ENCODE peak calls at places on chromosomes 3 and 15, in five cellular contexts. V is psoas muscle, Y is B cell, Z is WTC11, C is Peyer's patch. U is an unnamed sample.

GRCh38 chr3:48187579-48188265 is 495 bp downstream of the CDC25A start:
- DNase-seq in C (peak), Y (no peak), V (no peak), Z (no peak), U (peak)

GRCh38 chr15:39468341-39468740 is 112.5 kb upstream of the THBS1 start:
- DNase-seq in V (peak), Y (no peak), Z (no peak), C (no peak), U (no peak)

GRCh38 chr3:196813903-196814302 is 53.8 kb upstream of the SENP5 start:
- DNase-seq in C (no peak), Y (no peak), Z (no peak), V (no peak), U (no peak)

GRCh38 chr3:134312873-134313838 is 61.1 kb downstream of the AMOTL2 start:
- DNase-seq in V (peak), Z (peak), Y (no peak), C (peak), U (peak)

GRCh38 chr3:144187531-144188230 is 216.1 kb downstream of the DIPK2A start:
- DNase-seq in Y (no peak), V (no peak), Z (no peak), C (no peak), U (no peak)

GRCh38 chr3:169552533-169552932 is 111.0 kb downstream of the MECOM start:
- DNase-seq in Y (no peak), V (no peak), C (no peak), Z (no peak), U (no peak)

GRCh38 chr15:77974098-77974414 is 103.5 kb downstream of the TBC1D2B start:
- DNase-seq in Z (no peak), V (peak), C (no peak), Y (no peak), U (no peak)

GRCh38 chr15:63466378-63467192 is 37.8 kb upstream of the USP3 start:
- DNase-seq in Y (peak), V (no peak), Z (peak), C (no peak), U (peak)

GRCh38 chr3:193590088-193590856 is 2.7 kb upstream of the OPA1 start:
- DNase-seq in Y (no peak), V (no peak), Z (no peak), C (no peak), U (no peak)

GRCh38 chr3:188320757-188321156 is 166.8 kb downstream of the LPP start:
- DNase-seq in Y (no peak), Z (no peak), V (no peak), C (no peak), U (no peak)

GRCh38 chr3:65030014-65030627 is 342.3 kb upstream of the ADAMTS9 start:
- DNase-seq in Y (no peak), C (no peak), Z (no peak), V (no peak), U (no peak)

GRCh38 chr3:133491481-133492059 is 81.9 kb upstream of the CDV3 start:
- DNase-seq in Y (no peak), Z (no peak), C (no peak), V (no peak), U (no peak)

GRCh38 chr15:38652998-38653397 is 88.4 kb upstream of the RASGRP1 start:
- DNase-seq in V (no peak), Y (peak), C (no peak), Z (no peak), U (no peak)

GRCh38 chr15:91982401-91982800 is 128.9 kb downstream of the SLCO3A1 start:
- DNase-seq in Z (no peak), C (no peak), V (no peak), Y (no peak), U (no peak)

GRCh38 chr15:81480645-81481053 is 106.6 kb upstream of the TMC3 start:
- DNase-seq in Y (peak), C (no peak), Z (no peak), V (no peak), U (peak)

GRCh38 chr3:69936266-69936665 is 63.3 kb upstream of the SAMMSON start:
- DNase-seq in Y (no peak), V (no peak), C (no peak), Z (no peak), U (no peak)

GRCh38 chr3:20843037-20843436 is 657.0 kb upstream of the SGO1 start:
- DNase-seq in Y (no peak), V (no peak), C (no peak), Z (no peak), U (no peak)

GRCh38 chr3:49805367-49805782 is 2.3 kb downstream of the INKA1 start:
- DNase-seq in Y (peak), C (no peak), V (peak), Z (no peak), U (peak)

GRCh38 chr3:47949979-47950378 is 66.2 kb downstream of the MAP4 start:
- DNase-seq in Z (no peak), C (no peak), Y (no peak), V (no peak), U (no peak)

GRCh38 chr15:66615175-66615495 is 49.3 kb upstream of the LCTL start:
- DNase-seq in V (no peak), C (no peak), Z (no peak), Y (no peak), U (no peak)

GRCh38 chr3:45679805-45680204 is 9.4 kb upstream of the SACM1L start:
- DNase-seq in Z (no peak), Y (no peak), V (no peak), C (no peak), U (no peak)

GRCh38 chr3:179179979-179180758 is 32.0 kb downstream of the PIK3CA start:
- DNase-seq in C (no peak), V (no peak), Z (no peak), Y (no peak), U (no peak)

GRCh38 chr3:126113733-126114132 is 29.8 kb upstream of the SLC41A3 start:
- DNase-seq in C (peak), Z (peak), Y (no peak), V (no peak), U (peak)

GRCh38 chr3:23776352-23776891 is 29.3 kb upstream of the UBE2E1 start:
- DNase-seq in V (peak), C (no peak), Y (no peak), Z (no peak), U (no peak)

GRCh38 chr3:39513801-39514369 is 46.4 kb downstream of the MOBP start:
- DNase-seq in Y (no peak), V (no peak), Z (no peak), C (no peak), U (no peak)

GRCh38 chr3:188769833-188770232 is 401.9 kb upstream of the TPRG1 start:
- DNase-seq in V (no peak), Y (no peak), Z (no peak), C (no peak), U (no peak)

GRCh38 chr3:71444028-71444860 is 139.3 kb downstream of the FOXP1 start:
- DNase-seq in Z (no peak), V (peak), Y (peak), C (no peak), U (peak)

DNA sequence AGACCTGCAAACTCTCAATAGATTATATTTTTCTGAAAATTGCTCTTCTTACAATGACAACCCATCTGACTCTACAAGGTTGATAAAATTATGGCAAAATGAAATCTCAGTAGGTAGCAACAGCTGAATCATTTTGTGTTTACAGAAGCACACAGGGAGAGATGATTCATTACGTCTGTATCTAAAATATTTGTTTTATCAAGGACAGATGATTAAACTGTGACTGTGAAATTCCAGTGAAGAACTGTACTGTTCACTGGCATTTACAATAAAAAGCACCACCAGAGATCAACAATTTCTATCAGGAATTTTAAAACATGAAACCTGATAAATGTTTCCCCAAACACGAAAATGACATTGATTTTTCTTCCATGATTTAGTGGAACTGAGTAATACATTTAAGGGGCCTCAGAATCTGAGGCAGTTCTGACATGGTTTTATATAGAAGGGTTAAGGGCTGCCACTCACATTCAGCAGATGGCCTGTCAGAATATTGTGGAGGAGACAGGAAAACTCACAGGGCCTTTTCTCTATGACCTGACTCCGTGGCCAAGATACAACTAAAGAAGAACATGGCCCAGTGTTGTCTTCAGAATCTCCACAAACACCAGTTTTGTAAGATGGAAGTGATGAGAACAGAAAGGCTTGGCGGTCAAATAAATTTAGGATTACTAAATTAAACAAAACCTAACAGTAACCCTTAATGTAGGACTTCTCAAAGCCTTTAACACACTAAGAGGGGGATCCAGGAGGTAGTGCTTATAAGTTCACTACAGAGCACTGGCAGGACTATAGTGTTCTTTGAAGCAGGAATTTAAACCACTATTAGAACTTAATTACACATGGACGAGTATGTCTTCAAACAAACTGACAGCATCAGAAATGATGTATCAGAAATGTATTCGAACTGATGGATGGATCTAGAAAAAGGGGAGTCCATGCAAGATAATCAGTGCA is 25.9 kb downstream of the RAD18 start:
- DNase-seq in Y (no peak), C (no peak), Z (no peak), V (no peak), U (no peak)
- TF ChIP-seq CTCF in Y (no peak), C (no peak), Z (no peak), V (no peak), U (no peak)

DNA sequence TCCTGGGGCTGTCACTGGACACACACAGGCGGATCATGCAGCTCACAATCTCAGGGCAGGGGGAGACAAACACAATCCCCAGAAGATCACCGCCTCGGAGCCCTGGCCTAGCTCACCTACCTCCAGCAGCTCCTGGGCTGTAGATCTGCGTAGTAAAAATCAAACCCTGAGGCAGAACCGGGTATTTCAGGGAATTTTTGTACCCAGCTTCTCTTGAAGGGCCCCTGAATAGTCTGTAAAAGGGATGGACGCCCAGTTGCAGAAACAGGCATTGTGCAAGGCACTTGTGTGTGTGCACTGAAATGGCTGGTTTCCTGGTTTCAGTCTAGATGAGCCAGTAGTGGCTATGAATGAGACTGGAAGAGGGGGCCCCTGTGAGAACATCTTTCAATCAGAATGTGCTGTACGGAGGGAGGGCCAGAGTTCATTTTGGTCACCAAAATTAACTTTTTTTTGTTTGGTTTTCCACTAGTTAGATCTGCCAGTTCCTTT is 54.9 kb upstream of the RPL32 start:
- DNase-seq in Y (no peak), V (peak), Z (no peak), C (no peak), U (no peak)
- TF ChIP-seq CTCF in Y (no peak), V (peak), Z (no peak), C (no peak), U (no peak)

GRCh38 chr3:9782777-9783176 is 9.5 kb downstream of the TADA3 start:
- DNase-seq in Y (no peak), C (no peak), V (no peak), Z (no peak), U (no peak)
- TF ChIP-seq CTCF in Y (peak), C (peak), V (no peak), Z (no peak), U (no peak)

GRCh38 chr15:83734487-83734886 is 80.6 kb downstream of the ADAMTSL3 start:
- DNase-seq in V (no peak), Y (no peak), C (no peak), Z (peak), U (peak)
- TF ChIP-seq CTCF in V (no peak), Y (no peak), C (no peak), Z (no peak), U (peak)

DNA sequence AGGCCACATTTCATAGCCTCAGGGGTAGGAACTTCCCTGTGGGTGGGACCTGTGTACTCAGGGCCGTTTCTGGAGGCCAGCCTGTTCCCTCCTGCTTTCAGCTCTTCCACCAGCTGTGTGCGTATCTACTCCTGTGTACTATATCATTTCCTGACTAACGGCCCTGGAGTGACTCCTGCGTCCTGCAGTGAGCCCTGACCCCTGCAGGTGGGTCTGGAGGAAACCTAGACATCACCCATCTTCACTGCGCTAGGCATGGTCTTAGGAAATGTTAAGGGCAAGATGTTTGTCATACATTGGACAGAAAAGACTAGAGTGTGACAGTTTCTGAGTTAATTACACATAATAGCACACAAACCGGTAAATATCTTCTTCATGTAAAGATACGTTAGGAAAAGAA is 297.3 kb downstream of the GABRB3 start:
- DNase-seq in V (no peak), Z (no peak), C (no peak), Y (no peak), U (no peak)
- TF ChIP-seq CTCF in V (no peak), Z (no peak), C (no peak), Y (no peak), U (no peak)

DNA sequence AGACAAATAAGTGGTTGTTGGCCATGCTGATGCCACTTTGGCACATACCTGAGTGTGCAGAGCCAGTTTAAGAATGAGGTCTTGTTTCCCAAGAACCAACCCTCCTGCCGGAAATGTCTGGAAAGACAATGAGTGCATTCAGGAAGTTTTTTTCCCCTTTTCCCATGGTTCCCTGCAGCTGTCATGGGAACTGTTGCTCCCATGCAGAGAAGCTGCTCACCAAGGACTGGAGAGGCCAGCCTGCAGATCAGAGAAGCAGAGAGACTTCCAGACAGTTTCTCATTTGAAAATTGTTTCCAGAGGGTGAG is 166.8 kb downstream of the ZNF621 start:
- DNase-seq in V (no peak), C (no peak), Z (no peak), Y (no peak), U (no peak)
- TF ChIP-seq CTCF in V (no peak), C (no peak), Z (no peak), Y (no peak), U (no peak)

DNA sequence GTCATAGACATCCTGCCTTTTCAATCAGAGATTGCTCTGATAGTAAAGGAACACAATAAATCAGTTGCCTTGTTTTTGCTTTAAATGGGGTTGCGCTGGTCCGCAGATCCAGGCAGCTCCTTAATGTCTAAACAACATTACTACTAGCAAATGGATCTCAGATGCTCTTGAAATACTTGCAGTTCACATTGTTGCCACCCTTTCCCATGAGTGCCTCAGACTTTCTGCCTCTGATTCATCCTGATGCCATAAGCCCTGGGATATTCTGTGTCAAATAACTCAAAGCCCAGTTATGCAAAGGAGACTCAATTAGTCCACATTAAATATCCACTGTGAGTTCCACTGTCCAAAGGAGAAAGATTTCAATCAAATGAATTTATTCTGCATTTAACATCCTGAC is 196.7 kb downstream of the PLCH1 start:
- DNase-seq in C (no peak), Y (no peak), Z (no peak), V (no peak), U (no peak)
- TF ChIP-seq CTCF in C (no peak), Y (no peak), Z (no peak), V (no peak), U (no peak)

U was measured in endothelial cell.